ENCODE peak calls at places on chromosomes 13 and 19, in six cellular contexts. One of them, this sample, is unnamed.

GRCh38 chr13:47109028-47109427 is 212.2 kb upstream of the HTR2A start:
- DNase-seq in ascending aorta: no peak
- DNase-seq in WTC11: no peak
- DNase-seq in cardiac muscle cell: no peak
- DNase-seq in body of pancreas: no peak
- DNase-seq in WERI-Rb-1: no peak
- DNase-seq in this sample: no peak

GRCh38 chr19:1837625-1838105 is 10.6 kb downstream of the REXO1 start:
- DNase-seq in ascending aorta: no peak
- DNase-seq in WTC11: peak
- DNase-seq in cardiac muscle cell: peak
- DNase-seq in body of pancreas: peak
- DNase-seq in WERI-Rb-1: peak
- DNase-seq in this sample: peak

GRCh38 chr13:49307365-49307764 is 59.6 kb downstream of the CDADC1 start:
- DNase-seq in ascending aorta: no peak
- DNase-seq in WTC11: no peak
- DNase-seq in cardiac muscle cell: no peak
- DNase-seq in body of pancreas: no peak
- DNase-seq in WERI-Rb-1: no peak
- DNase-seq in this sample: no peak

GRCh38 chr19:56601375-56601774 is 6.3 kb downstream of the ZNF71 start:
- DNase-seq in ascending aorta: no peak
- DNase-seq in WTC11: no peak
- DNase-seq in cardiac muscle cell: no peak
- DNase-seq in body of pancreas: no peak
- DNase-seq in WERI-Rb-1: no peak
- DNase-seq in this sample: no peak

GRCh38 chr13:23806874-23807522 is 82.2 kb downstream of the MIPEP start:
- DNase-seq in ascending aorta: no peak
- DNase-seq in WTC11: no peak
- DNase-seq in cardiac muscle cell: no peak
- DNase-seq in body of pancreas: no peak
- DNase-seq in WERI-Rb-1: no peak
- DNase-seq in this sample: no peak

GRCh38 chr19:7500811-7501450 is 12.1 kb upstream of the PEX11G start:
- DNase-seq in ascending aorta: no peak
- DNase-seq in WTC11: peak
- DNase-seq in cardiac muscle cell: peak
- DNase-seq in body of pancreas: peak
- DNase-seq in WERI-Rb-1: peak
- DNase-seq in this sample: peak

GRCh38 chr19:43725468-43725867 is 9.6 kb downstream of the IRGC start:
- DNase-seq in ascending aorta: no peak
- DNase-seq in WTC11: no peak
- DNase-seq in cardiac muscle cell: no peak
- DNase-seq in body of pancreas: no peak
- DNase-seq in WERI-Rb-1: no peak
- DNase-seq in this sample: no peak

GRCh38 chr13:46593403-46593802 is 40.4 kb downstream of the LRCH1 start:
- DNase-seq in ascending aorta: no peak
- DNase-seq in WTC11: no peak
- DNase-seq in cardiac muscle cell: no peak
- DNase-seq in body of pancreas: no peak
- DNase-seq in WERI-Rb-1: no peak
- DNase-seq in this sample: no peak

GRCh38 chr13:76730220-76730619 is 156.0 kb downstream of the KCTD12 start:
- DNase-seq in ascending aorta: no peak
- DNase-seq in WTC11: no peak
- DNase-seq in cardiac muscle cell: no peak
- DNase-seq in body of pancreas: no peak
- DNase-seq in WERI-Rb-1: no peak
- DNase-seq in this sample: no peak

GRCh38 chr13:48220592-48221300 is 12.3 kb upstream of the ITM2B start:
- DNase-seq in ascending aorta: no peak
- DNase-seq in WTC11: no peak
- DNase-seq in cardiac muscle cell: no peak
- DNase-seq in body of pancreas: no peak
- DNase-seq in WERI-Rb-1: no peak
- DNase-seq in this sample: no peak

GRCh38 chr19:18915639-18916038 is 3.5 kb downstream of the COPE start:
- DNase-seq in ascending aorta: no peak
- DNase-seq in WTC11: peak
- DNase-seq in cardiac muscle cell: peak
- DNase-seq in body of pancreas: peak
- DNase-seq in WERI-Rb-1: peak
- DNase-seq in this sample: peak

GRCh38 chr13:46296920-46297319 is 85.2 kb downstream of the LRRC63 start:
- DNase-seq in ascending aorta: no peak
- DNase-seq in WTC11: no peak
- DNase-seq in cardiac muscle cell: no peak
- DNase-seq in body of pancreas: no peak
- DNase-seq in WERI-Rb-1: no peak
- DNase-seq in this sample: no peak

GRCh38 chr19:52748336-52748950 is 13.6 kb upstream of the ZNF611 start:
- DNase-seq in ascending aorta: no peak
- DNase-seq in WTC11: no peak
- DNase-seq in cardiac muscle cell: peak
- DNase-seq in body of pancreas: no peak
- DNase-seq in WERI-Rb-1: no peak
- DNase-seq in this sample: no peak

GRCh38 chr19:45403781-45404556 is 900 bp downstream of the PPP1R13L start:
- DNase-seq in ascending aorta: peak
- DNase-seq in WTC11: peak
- DNase-seq in cardiac muscle cell: peak
- DNase-seq in body of pancreas: peak
- DNase-seq in WERI-Rb-1: peak
- DNase-seq in this sample: peak

GRCh38 chr13:59476376-59476775 is 687.4 kb downstream of the DIAPH3 start:
- DNase-seq in ascending aorta: no peak
- DNase-seq in WTC11: no peak
- DNase-seq in cardiac muscle cell: no peak
- DNase-seq in body of pancreas: no peak
- DNase-seq in WERI-Rb-1: no peak
- DNase-seq in this sample: no peak

GRCh38 chr19:9883764-9884163 is 48.6 kb downstream of the PIN1 start:
- DNase-seq in ascending aorta: no peak
- DNase-seq in WTC11: no peak
- DNase-seq in cardiac muscle cell: no peak
- DNase-seq in body of pancreas: no peak
- DNase-seq in WERI-Rb-1: peak
- DNase-seq in this sample: no peak

GRCh38 chr19:9883231-9883758 is 48.2 kb downstream of the PIN1 start:
- DNase-seq in ascending aorta: no peak
- DNase-seq in WTC11: peak
- DNase-seq in cardiac muscle cell: no peak
- DNase-seq in body of pancreas: no peak
- DNase-seq in WERI-Rb-1: peak
- DNase-seq in this sample: peak

GRCh38 chr19:9881720-9882119 is 46.6 kb downstream of the PIN1 start:
- DNase-seq in ascending aorta: no peak
- DNase-seq in WTC11: no peak
- DNase-seq in cardiac muscle cell: no peak
- DNase-seq in body of pancreas: no peak
- DNase-seq in WERI-Rb-1: peak
- DNase-seq in this sample: no peak

GRCh38 chr19:9885077-9885552 is 50.0 kb downstream of the PIN1 start:
- DNase-seq in ascending aorta: no peak
- DNase-seq in WTC11: no peak
- DNase-seq in cardiac muscle cell: no peak
- DNase-seq in body of pancreas: peak
- DNase-seq in WERI-Rb-1: no peak
- DNase-seq in this sample: no peak
- TF ChIP-seq CTCF in ascending aorta: peak
- TF ChIP-seq CTCF in WTC11: no peak
- TF ChIP-seq CTCF in cardiac muscle cell: peak
- TF ChIP-seq CTCF in body of pancreas: no peak
- TF ChIP-seq CTCF in WERI-Rb-1: peak
- TF ChIP-seq CTCF in this sample: no peak

GRCh38 chr13:33445024-33445423 is 159.5 kb upstream of the STARD13 start:
- DNase-seq in ascending aorta: no peak
- DNase-seq in WTC11: no peak
- DNase-seq in cardiac muscle cell: no peak
- DNase-seq in body of pancreas: no peak
- DNase-seq in WERI-Rb-1: no peak
- DNase-seq in this sample: no peak

GRCh38 chr13:33445476-33445875 is 159.9 kb upstream of the STARD13 start:
- DNase-seq in ascending aorta: no peak
- DNase-seq in WTC11: no peak
- DNase-seq in cardiac muscle cell: no peak
- DNase-seq in body of pancreas: no peak
- DNase-seq in WERI-Rb-1: no peak
- DNase-seq in this sample: no peak

GRCh38 chr13:33435207-33435606 is 149.7 kb upstream of the STARD13 start:
- DNase-seq in ascending aorta: no peak
- DNase-seq in WTC11: no peak
- DNase-seq in cardiac muscle cell: no peak
- DNase-seq in body of pancreas: no peak
- DNase-seq in WERI-Rb-1: no peak
- DNase-seq in this sample: no peak

GRCh38 chr13:33446821-33447481 is 161.4 kb upstream of the STARD13 start:
- DNase-seq in ascending aorta: no peak
- DNase-seq in WTC11: no peak
- DNase-seq in cardiac muscle cell: no peak
- DNase-seq in body of pancreas: no peak
- DNase-seq in WERI-Rb-1: no peak
- DNase-seq in this sample: no peak

DNA sequence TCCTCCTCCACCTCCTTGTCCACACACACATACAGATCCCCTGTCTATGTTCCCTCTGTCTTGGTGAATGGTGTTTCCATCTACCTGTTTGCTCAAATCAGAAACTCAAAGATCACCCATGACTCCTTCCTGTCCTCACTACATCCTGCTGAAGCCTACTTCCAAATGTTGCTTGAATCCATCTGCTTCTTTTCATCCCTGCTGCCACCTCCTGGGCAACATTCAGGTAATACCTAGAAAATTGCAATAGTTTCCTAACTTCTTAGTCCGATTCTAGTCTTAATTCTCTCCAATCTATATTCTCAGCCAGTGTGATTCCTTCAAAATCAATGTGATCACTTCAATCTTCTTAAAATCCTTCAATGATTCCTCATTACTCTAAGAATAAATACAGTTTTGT is 155.5 kb upstream of the STARD13 start:
- DNase-seq in ascending aorta: no peak
- DNase-seq in WTC11: peak
- DNase-seq in cardiac muscle cell: peak
- DNase-seq in body of pancreas: peak
- DNase-seq in WERI-Rb-1: peak
- DNase-seq in this sample: no peak
- TF ChIP-seq CTCF in ascending aorta: no peak
- TF ChIP-seq CTCF in WTC11: no peak
- TF ChIP-seq CTCF in cardiac muscle cell: no peak
- TF ChIP-seq CTCF in body of pancreas: no peak
- TF ChIP-seq CTCF in WERI-Rb-1: no peak
- TF ChIP-seq CTCF in this sample: peak

GRCh38 chr13:42215578-42216421 is 56.2 kb upstream of the AKAP11 start:
- DNase-seq in ascending aorta: no peak
- DNase-seq in WTC11: peak
- DNase-seq in cardiac muscle cell: peak
- DNase-seq in body of pancreas: peak
- DNase-seq in WERI-Rb-1: peak
- DNase-seq in this sample: peak
- TF ChIP-seq CTCF in ascending aorta: peak
- TF ChIP-seq CTCF in WTC11: no peak
- TF ChIP-seq CTCF in cardiac muscle cell: peak
- TF ChIP-seq CTCF in body of pancreas: no peak
- TF ChIP-seq CTCF in WERI-Rb-1: peak
- TF ChIP-seq CTCF in this sample: peak

GRCh38 chr19:808176-808741 is 11.0 kb downstream of the PTBP1 start:
- DNase-seq in ascending aorta: no peak
- DNase-seq in WTC11: no peak
- DNase-seq in cardiac muscle cell: no peak
- DNase-seq in body of pancreas: no peak
- DNase-seq in WERI-Rb-1: no peak
- DNase-seq in this sample: no peak
- TF ChIP-seq CTCF in ascending aorta: no peak
- TF ChIP-seq CTCF in WTC11: no peak
- TF ChIP-seq CTCF in cardiac muscle cell: no peak
- TF ChIP-seq CTCF in body of pancreas: no peak
- TF ChIP-seq CTCF in WERI-Rb-1: no peak
- TF ChIP-seq CTCF in this sample: no peak

GRCh38 chr13:40819797-40820315 is 30.4 kb downstream of the SLC25A15 start:
- DNase-seq in ascending aorta: no peak
- DNase-seq in WTC11: no peak
- DNase-seq in cardiac muscle cell: no peak
- DNase-seq in body of pancreas: no peak
- DNase-seq in WERI-Rb-1: no peak
- DNase-seq in this sample: no peak
- TF ChIP-seq CTCF in ascending aorta: no peak
- TF ChIP-seq CTCF in WTC11: no peak
- TF ChIP-seq CTCF in cardiac muscle cell: no peak
- TF ChIP-seq CTCF in body of pancreas: no peak
- TF ChIP-seq CTCF in WERI-Rb-1: no peak
- TF ChIP-seq CTCF in this sample: no peak